ENCODE peak calls at places on chromosomes 12 and 14, in eight cellular contexts. C, B, K, D, T, S, Y and L are unnamed samples.

GRCh38 chr12:26118356-26118755 is 6.5 kb downstream of the BHLHE41 start:
- DNase-seq in C (no peak), B (no peak), K (no peak), D (no peak), T (no peak), S (no peak), Y (no peak), L (no peak)

GRCh38 chr14:24171422-24172260 is at the start of gene REC8:
- DNase-seq in C (no peak), B (peak), K (no peak), D (no peak), T (no peak), S (peak), Y (no peak), L (peak)

GRCh38 chr12:81015510-81015909 is 62.4 kb upstream of the ACSS3 start:
- DNase-seq in C (no peak), B (no peak), K (no peak), D (no peak), T (no peak), S (peak), Y (no peak), L (no peak)

GRCh38 chr12:19248929-19249602 is 119.5 kb downstream of the PLEKHA5 start:
- DNase-seq in C (peak), B (no peak), K (peak), D (no peak), T (no peak), S (no peak), Y (no peak), L (no peak)

GRCh38 chr12:47079894-47080724 is at the start of gene AMIGO2:
- DNase-seq in C (peak), B (peak), K (no peak), D (no peak), T (peak), S (peak), Y (no peak), L (peak)

GRCh38 chr14:106840258-106840657 is 1313.9 kb downstream of the TMEM121 start:
- DNase-seq in C (no peak), B (no peak), K (no peak), D (no peak), T (no peak), S (no peak), Y (no peak), L (no peak)

GRCh38 chr14:74507085-74507484 is 13.5 kb downstream of the ISCA2 start:
- DNase-seq in C (no peak), B (peak), K (no peak), D (no peak), T (no peak), S (peak), Y (no peak), L (no peak)

GRCh38 chr12:67630373-67631088 is 18.0 kb upstream of the DYRK2 start:
- DNase-seq in C (no peak), B (no peak), K (no peak), D (no peak), T (peak), S (peak), Y (no peak), L (peak)

GRCh38 chr12:104699489-104700194 is 242.9 kb downstream of the CHST11 start:
- DNase-seq in C (no peak), B (no peak), K (no peak), D (no peak), T (no peak), S (no peak), Y (no peak), L (no peak)

GRCh38 chr14:26200675-26201074 is 397.2 kb downstream of the NOVA1 start:
- DNase-seq in C (no peak), B (no peak), K (peak), D (no peak), T (no peak), S (no peak), Y (no peak), L (no peak)

GRCh38 chr14:77100961-77101360 is 2.9 kb downstream of the CIPC start:
- DNase-seq in C (no peak), B (no peak), K (no peak), D (peak), T (no peak), S (no peak), Y (no peak), L (no peak)

GRCh38 chr12:124833693-124834122 is 30.0 kb downstream of the SCARB1 start:
- DNase-seq in C (no peak), B (peak), K (no peak), D (peak), T (no peak), S (peak), Y (peak), L (peak)

GRCh38 chr12:68868043-68868790 is 60.2 kb downstream of the MDM2 start:
- DNase-seq in C (no peak), B (no peak), K (no peak), D (no peak), T (no peak), S (no peak), Y (no peak), L (no peak)

GRCh38 chr12:121102307-121102706 is 30.4 kb upstream of the P2RX7 start:
- DNase-seq in C (no peak), B (no peak), K (no peak), D (no peak), T (no peak), S (no peak), Y (no peak), L (no peak)

GRCh38 chr12:1531160-1531653 is 63.2 kb downstream of the FBXL14 start:
- DNase-seq in C (no peak), B (no peak), K (no peak), D (no peak), T (no peak), S (peak), Y (no peak), L (peak)

GRCh38 chr14:100297320-100298300 is 8.6 kb downstream of the SLC25A29 start:
- DNase-seq in C (no peak), B (peak), K (peak), D (peak), T (peak), S (no peak), Y (no peak), L (peak)

GRCh38 chr12:96249196-96250118 is 55.3 kb downstream of the ELK3 start:
- DNase-seq in C (no peak), B (peak), K (peak), D (no peak), T (no peak), S (no peak), Y (no peak), L (no peak)

GRCh38 chr12:115813256-115813655 is 464.2 kb downstream of the MED13L start:
- DNase-seq in C (no peak), B (no peak), K (no peak), D (no peak), T (no peak), S (no peak), Y (no peak), L (no peak)

GRCh38 chr14:106442857-106443256 is 916.5 kb downstream of the TMEM121 start:
- DNase-seq in C (no peak), B (no peak), K (no peak), D (no peak), T (no peak), S (no peak), Y (no peak), L (no peak)

GRCh38 chr14:49769171-49769570 is 1.2 kb downstream of the KLHDC2 start:
- DNase-seq in C (no peak), B (no peak), K (no peak), D (peak), T (peak), S (no peak), Y (no peak), L (no peak)

GRCh38 chr14:54642950-54643695 is 76.2 kb downstream of the SAMD4A start:
- DNase-seq in C (peak), B (no peak), K (no peak), D (no peak), T (peak), S (peak), Y (no peak), L (peak)

GRCh38 chr12:91565246-91565645 is 382.6 kb upstream of the DCN start:
- DNase-seq in C (no peak), B (no peak), K (peak), D (peak), T (no peak), S (no peak), Y (no peak), L (no peak)

DNA sequence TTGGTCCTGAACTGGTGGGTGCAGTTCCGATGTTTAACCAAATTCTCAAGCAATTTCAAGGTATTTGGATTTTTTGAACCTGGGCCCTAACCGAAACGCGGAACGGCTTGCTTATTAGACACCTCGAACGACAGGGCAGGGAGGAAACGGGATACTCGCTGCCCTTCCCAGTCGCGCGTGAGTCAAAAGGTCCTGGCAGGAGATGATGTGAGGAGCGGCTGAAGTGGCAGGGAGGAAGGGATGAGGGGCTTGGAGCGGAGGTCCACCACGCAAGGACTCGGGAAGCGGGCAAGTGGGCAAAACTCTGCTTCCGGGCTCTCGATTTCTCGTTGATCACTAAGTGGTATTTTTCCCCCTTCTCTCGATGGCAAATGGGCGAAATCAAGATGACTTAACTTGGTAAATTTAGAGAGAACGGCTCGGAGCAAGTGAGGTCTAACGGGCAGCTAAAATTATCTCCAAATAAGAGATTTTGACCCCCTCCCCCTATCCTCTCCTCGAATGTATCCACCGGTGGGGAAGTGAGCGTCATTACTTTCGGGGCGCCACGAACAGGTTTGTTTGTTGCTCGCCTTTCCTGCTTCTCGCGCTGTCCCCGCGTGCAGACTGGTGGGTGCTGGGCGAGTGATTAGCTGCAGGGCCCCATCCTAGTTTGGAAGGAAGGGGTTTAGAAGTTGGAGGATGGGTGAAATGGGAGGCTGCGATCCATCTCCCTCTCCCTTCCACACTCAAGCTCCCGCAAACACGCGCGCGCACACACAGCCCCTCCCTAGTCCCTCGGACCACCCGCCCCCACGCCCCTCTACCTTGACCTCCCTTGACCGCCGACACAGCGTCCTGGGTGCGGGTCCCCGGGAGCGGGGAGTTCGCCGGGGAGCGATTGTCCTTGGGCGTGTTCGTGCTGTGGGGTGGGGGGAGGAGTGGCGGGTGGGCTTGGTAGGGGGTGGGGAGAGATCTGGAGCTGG is 987 bp upstream of the NTF3 start:
- DNase-seq in C (no peak), B (no peak), K (no peak), D (no peak), T (no peak), S (peak), Y (no peak), L (peak)
- H3K4me3 ChIP-seq in C (no peak), B (peak), K (peak), D (peak), T (no peak), S (peak), Y (no peak), L (peak)

GRCh38 chr14:95458459-95458858 is 58.0 kb downstream of the SYNE3 start:
- DNase-seq in C (no peak), B (no peak), K (no peak), D (no peak), T (no peak), S (no peak), Y (no peak), L (no peak)

GRCh38 chr14:95464103-95464502 is 52.3 kb downstream of the SYNE3 start:
- DNase-seq in C (no peak), B (no peak), K (no peak), D (no peak), T (no peak), S (no peak), Y (no peak), L (no peak)

GRCh38 chr14:95463173-95463901 is 53.1 kb downstream of the SYNE3 start:
- DNase-seq in C (no peak), B (no peak), K (no peak), D (no peak), T (no peak), S (no peak), Y (no peak), L (no peak)

GRCh38 chr14:95462491-95462890 is 54.0 kb downstream of the SYNE3 start:
- DNase-seq in C (no peak), B (no peak), K (no peak), D (no peak), T (no peak), S (no peak), Y (no peak), L (no peak)

GRCh38 chr14:95460647-95461478 is 55.6 kb downstream of the SYNE3 start:
- DNase-seq in C (peak), B (no peak), K (no peak), D (peak), T (peak), S (peak), Y (peak), L (peak)
- H3K4me3 ChIP-seq in C (peak), B (no peak), K (no peak), D (no peak), T (no peak), S (no peak), Y (no peak), L (no peak)

GRCh38 chr12:93868771-93869170 is 191.6 kb downstream of the CRADD start:
- DNase-seq in C (no peak), B (peak), K (peak), D (no peak), T (no peak), S (no peak), Y (no peak), L (no peak)

GRCh38 chr12:93870020-93870795 is 193.0 kb downstream of the CRADD start:
- DNase-seq in C (no peak), B (no peak), K (no peak), D (no peak), T (no peak), S (no peak), Y (no peak), L (no peak)

GRCh38 chr12:93860659-93861373 is 183.6 kb downstream of the CRADD start:
- DNase-seq in C (no peak), B (no peak), K (no peak), D (no peak), T (no peak), S (no peak), Y (no peak), L (no peak)

GRCh38 chr12:93862424-93862823 is 185.2 kb downstream of the CRADD start:
- DNase-seq in C (no peak), B (no peak), K (no peak), D (no peak), T (no peak), S (no peak), Y (no peak), L (no peak)

DNA sequence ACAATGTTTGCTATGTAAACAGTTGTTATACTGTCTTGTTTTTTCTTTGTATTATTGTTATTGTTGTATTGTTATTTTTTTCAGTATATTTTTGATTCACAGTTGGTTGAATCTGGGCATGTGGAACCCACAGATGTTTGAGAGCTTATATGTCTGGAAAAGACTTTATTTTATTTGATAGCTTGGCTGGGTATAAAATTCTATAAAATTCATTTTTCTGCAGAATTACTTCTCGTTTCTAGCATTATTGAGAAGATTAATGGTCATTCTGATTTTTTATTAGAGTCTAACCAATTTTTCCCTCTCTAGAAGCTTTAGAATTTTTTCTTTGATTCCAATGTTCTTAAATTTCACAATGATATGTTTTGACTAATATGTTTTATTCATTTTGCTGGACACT is 188.6 kb downstream of the CRADD start:
- DNase-seq in C (no peak), B (no peak), K (no peak), D (no peak), T (no peak), S (no peak), Y (no peak), L (no peak)
- H3K4me3 ChIP-seq in C (no peak), B (no peak), K (no peak), D (no peak), T (no peak), S (no peak), Y (no peak), L (no peak)

DNA sequence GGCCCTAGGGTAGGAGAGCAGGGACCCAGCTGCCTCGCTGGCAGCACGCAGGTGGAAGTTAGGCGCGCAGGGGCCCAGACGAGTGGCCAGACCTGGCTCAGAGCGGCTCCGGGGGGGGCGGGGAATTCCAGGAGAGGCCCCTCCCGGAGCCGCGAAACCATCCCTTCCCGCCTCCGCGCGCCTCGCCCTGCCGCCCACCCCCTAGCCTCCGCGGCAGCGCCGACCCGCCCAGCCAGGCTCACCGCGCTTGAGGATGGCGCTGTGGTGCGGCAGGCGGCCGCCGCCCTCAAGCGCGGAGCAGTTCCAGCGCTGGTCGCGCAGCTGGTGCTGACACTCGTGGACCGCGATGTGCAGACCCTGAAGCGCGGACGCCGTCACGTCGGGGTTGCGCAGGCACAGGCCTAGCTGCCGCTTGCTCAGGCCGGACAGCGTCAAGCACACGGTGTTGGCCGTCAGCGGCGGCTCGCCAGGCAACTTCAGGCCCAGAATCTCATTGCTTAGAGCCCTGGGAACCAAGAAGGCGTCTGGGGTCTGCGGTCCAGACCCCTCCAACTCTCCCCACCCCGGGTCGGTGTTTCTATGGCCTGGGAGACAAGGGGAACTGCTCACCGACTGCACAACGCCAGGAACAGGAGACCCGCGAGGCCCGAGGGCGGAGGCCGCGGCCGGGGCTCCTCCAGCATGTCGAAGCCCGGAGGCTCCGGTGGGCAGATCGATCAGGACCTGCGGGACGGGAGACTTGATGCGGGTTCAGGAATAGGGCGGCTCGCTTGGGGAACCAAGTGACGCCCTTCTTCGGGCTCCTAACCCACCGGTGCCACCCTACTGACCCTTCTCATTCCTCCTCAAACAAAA is 1.5 kb downstream of the WNT10B start:
- DNase-seq in C (no peak), B (no peak), K (no peak), D (no peak), T (no peak), S (peak), Y (no peak), L (peak)
- H3K4me3 ChIP-seq in C (no peak), B (no peak), K (no peak), D (no peak), T (no peak), S (no peak), Y (peak), L (peak)

GRCh38 chr14:70392676-70393075 is 24.2 kb downstream of the SYNJ2BP start:
- DNase-seq in C (no peak), B (no peak), K (no peak), D (no peak), T (no peak), S (no peak), Y (no peak), L (no peak)

GRCh38 chr14:70394674-70395073 is 22.2 kb downstream of the SYNJ2BP start:
- DNase-seq in C (no peak), B (no peak), K (no peak), D (no peak), T (no peak), S (no peak), Y (no peak), L (no peak)

GRCh38 chr14:70391493-70392391 is 25.1 kb downstream of the SYNJ2BP start:
- DNase-seq in C (no peak), B (no peak), K (no peak), D (no peak), T (no peak), S (no peak), Y (no peak), L (no peak)
- H3K4me3 ChIP-seq in C (no peak), B (no peak), K (no peak), D (no peak), T (no peak), S (no peak), Y (no peak), L (no peak)

GRCh38 chr14:102523200-102524025 is 13.8 kb upstream of the ANKRD9 start:
- DNase-seq in C (no peak), B (no peak), K (no peak), D (no peak), T (peak), S (no peak), Y (no peak), L (peak)
- H3K4me3 ChIP-seq in C (no peak), B (no peak), K (no peak), D (no peak), T (no peak), S (no peak), Y (no peak), L (no peak)

DNA sequence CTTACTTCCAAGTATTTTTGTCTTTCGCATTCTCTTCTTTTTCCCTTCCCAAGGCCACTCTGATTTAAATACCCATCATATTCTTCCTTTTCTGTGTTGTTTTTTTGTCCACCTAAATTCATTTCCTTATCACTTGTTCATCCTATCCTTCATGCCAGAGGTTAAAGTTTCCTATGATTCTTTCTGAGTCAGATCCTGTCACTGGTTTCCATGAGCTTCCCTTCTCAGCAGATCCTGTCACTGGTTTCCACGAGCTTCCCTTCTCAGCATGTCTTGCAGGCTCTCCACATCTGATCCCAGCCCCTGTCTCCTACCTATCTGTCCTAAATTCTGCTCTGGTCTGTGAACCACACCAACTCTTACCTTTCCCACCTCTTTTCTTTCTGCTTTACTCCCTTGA is 311.8 kb upstream of the RGS6 start:
- DNase-seq in C (no peak), B (no peak), K (peak), D (peak), T (no peak), S (no peak), Y (no peak), L (no peak)
- H3K4me3 ChIP-seq in C (no peak), B (no peak), K (no peak), D (no peak), T (no peak), S (no peak), Y (no peak), L (no peak)

DNA sequence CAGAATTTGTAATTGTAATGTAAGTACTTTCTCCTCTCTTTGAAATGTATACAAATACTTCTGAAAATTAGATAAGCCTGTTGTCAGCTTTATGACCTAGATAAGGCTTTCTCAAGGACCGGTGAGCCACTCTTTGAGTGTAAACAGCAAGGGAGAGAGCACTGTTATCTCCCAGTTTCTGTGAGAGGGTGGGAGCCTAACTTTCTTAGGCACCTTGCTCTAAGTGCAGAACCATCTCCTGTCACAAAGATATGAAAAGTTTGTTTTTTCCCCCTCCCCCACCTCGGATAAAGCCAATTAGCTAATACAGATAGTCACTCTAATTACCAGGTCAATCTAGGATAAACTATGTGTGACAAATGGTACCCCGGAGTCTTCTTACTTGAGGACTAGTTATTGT is 35.8 kb downstream of the CAPS2 start:
- DNase-seq in C (no peak), B (no peak), K (no peak), D (no peak), T (no peak), S (no peak), Y (no peak), L (no peak)
- H3K4me3 ChIP-seq in C (no peak), B (no peak), K (no peak), D (no peak), T (no peak), S (no peak), Y (no peak), L (no peak)